ENCODE peak calls at places on chromosomes 16 and 17, in eight cellular contexts. Y is IMR-90, F is A549, I is H1, J is K562, E is SK-N-SH, A is GM12878, X is HepG2. H is an unnamed sample.

GRCh38 chr17:75688209-75688771 is 21.2 kb downstream of the SAP30BP start:
- DNase-seq in Y (no peak), F (no peak), I (no peak), J (no peak), E (no peak), A (no peak), X (no peak), H (no peak)

GRCh38 chr16:57977418-57978069 is 6.6 kb upstream of the CNGB1 start:
- DNase-seq in Y (no peak), F (peak), I (no peak), J (peak), E (peak), A (no peak), X (no peak), H (no peak)

GRCh38 chr17:80416940-80417293 is 1.9 kb downstream of the ENDOV start:
- DNase-seq in Y (no peak), F (no peak), I (no peak), J (no peak), E (no peak), A (no peak), X (no peak), H (no peak)

GRCh38 chr16:20538181-20538580 is 38.0 kb downstream of the ACSM2B start:
- DNase-seq in Y (no peak), F (no peak), I (no peak), J (no peak), E (no peak), A (no peak), X (peak), H (no peak)

GRCh38 chr16:47492428-47493357 is 31.6 kb downstream of the PHKB start:
- DNase-seq in Y (peak), F (no peak), I (no peak), J (peak), E (no peak), A (peak), X (peak), H (no peak)

GRCh38 chr16:83199012-83199411 is 572.2 kb downstream of the CDH13 start:
- DNase-seq in Y (no peak), F (no peak), I (no peak), J (no peak), E (no peak), A (no peak), X (no peak), H (no peak)

GRCh38 chr17:3810019-3810418 is 9.0 kb upstream of the ITGAE start:
- DNase-seq in Y (no peak), F (no peak), I (no peak), J (no peak), E (no peak), A (no peak), X (no peak), H (no peak)

GRCh38 chr16:72191551-72191950 is 19.6 kb upstream of the PMFBP1 start:
- DNase-seq in Y (no peak), F (no peak), I (no peak), J (no peak), E (no peak), A (no peak), X (no peak), H (no peak)

GRCh38 chr16:84368327-84368996 is at the start of gene ATP2C2:
- DNase-seq in Y (no peak), F (no peak), I (peak), J (peak), E (peak), A (no peak), X (no peak), H (peak)

GRCh38 chr17:20955437-20956323 is 87.1 kb downstream of the USP22 start:
- DNase-seq in Y (peak), F (no peak), I (no peak), J (no peak), E (no peak), A (no peak), X (peak), H (no peak)

GRCh38 chr16:1188781-1189189 is 35.9 kb downstream of the CACNA1H start:
- DNase-seq in Y (peak), F (no peak), I (peak), J (peak), E (no peak), A (no peak), X (no peak), H (no peak)

GRCh38 chr17:57697891-57698708 is 47.0 kb downstream of the CCDC182 start:
- DNase-seq in Y (no peak), F (no peak), I (no peak), J (no peak), E (no peak), A (no peak), X (peak), H (no peak)

GRCh38 chr16:89784409-89784808 is 32.0 kb downstream of the FANCA start:
- DNase-seq in Y (no peak), F (no peak), I (no peak), J (no peak), E (no peak), A (no peak), X (no peak), H (no peak)

GRCh38 chr16:30136971-30137601 is 14.1 kb upstream of the MAPK3 start:
- DNase-seq in Y (no peak), F (no peak), I (no peak), J (no peak), E (no peak), A (no peak), X (no peak), H (no peak)

GRCh38 chr16:67666032-67666537 is 465 bp downstream of the ENKD1 start:
- DNase-seq in Y (no peak), F (no peak), I (no peak), J (peak), E (peak), A (no peak), X (peak), H (no peak)

GRCh38 chr17:61335105-61335844 is 64.4 kb upstream of the TBX2 start:
- DNase-seq in Y (peak), F (peak), I (no peak), J (no peak), E (no peak), A (no peak), X (peak), H (no peak)

GRCh38 chr16:7722761-7723160 is 390.1 kb downstream of the RBFOX1 start:
- DNase-seq in Y (no peak), F (no peak), I (no peak), J (no peak), E (no peak), A (no peak), X (no peak), H (no peak)

GRCh38 chr16:77496934-77497333 is 62.1 kb upstream of the ADAMTS18 start:
- DNase-seq in Y (no peak), F (no peak), I (no peak), J (no peak), E (no peak), A (no peak), X (no peak), H (no peak)

GRCh38 chr16:66750279-66751134 is 902 bp downstream of the DYNC1LI2 start:
- DNase-seq in Y (no peak), F (no peak), I (no peak), J (no peak), E (no peak), A (no peak), X (no peak), H (no peak)

GRCh38 chr17:6696906-6697305 is 16.3 kb downstream of the SLC13A5 start:
- DNase-seq in Y (no peak), F (no peak), I (no peak), J (no peak), E (no peak), A (no peak), X (no peak), H (no peak)

GRCh38 chr17:43372273-43372911 is 26.4 kb upstream of the ARL4D start:
- DNase-seq in Y (no peak), F (no peak), I (no peak), J (no peak), E (no peak), A (peak), X (no peak), H (no peak)
- TF ChIP-seq RAD21 in Y (no peak), F (no peak), I (no peak), J (no peak), E (no peak), A (no peak), X (no peak), H (no peak)

GRCh38 chr17:39212841-39213480 is 12.8 kb downstream of the STAC2 start:
- DNase-seq in Y (no peak), F (no peak), I (no peak), J (no peak), E (no peak), A (no peak), X (no peak), H (no peak)
- TF ChIP-seq RAD21 in Y (no peak), F (no peak), I (no peak), J (no peak), E (no peak), A (no peak), X (no peak), H (no peak)

GRCh38 chr17:17885029-17885351 is 48.2 kb upstream of the SREBF1 start:
- DNase-seq in Y (no peak), F (no peak), I (no peak), J (no peak), E (no peak), A (no peak), X (no peak), H (no peak)

GRCh38 chr17:17888371-17888770 is 51.6 kb upstream of the SREBF1 start:
- DNase-seq in Y (no peak), F (no peak), I (no peak), J (no peak), E (no peak), A (no peak), X (no peak), H (no peak)

GRCh38 chr17:17887752-17888304 is 51.0 kb upstream of the SREBF1 start:
- DNase-seq in Y (no peak), F (no peak), I (no peak), J (no peak), E (no peak), A (no peak), X (no peak), H (no peak)

GRCh38 chr17:17886253-17886652 is 49.5 kb upstream of the SREBF1 start:
- DNase-seq in Y (no peak), F (no peak), I (no peak), J (no peak), E (no peak), A (no peak), X (no peak), H (no peak)

GRCh38 chr17:17886747-17887146 is 50.0 kb upstream of the SREBF1 start:
- DNase-seq in Y (no peak), F (no peak), I (no peak), J (no peak), E (no peak), A (no peak), X (no peak), H (no peak)
- TF ChIP-seq RAD21 in Y (no peak), F (no peak), I (no peak), J (no peak), E (no peak), A (no peak), X (no peak), H (no peak)

DNA sequence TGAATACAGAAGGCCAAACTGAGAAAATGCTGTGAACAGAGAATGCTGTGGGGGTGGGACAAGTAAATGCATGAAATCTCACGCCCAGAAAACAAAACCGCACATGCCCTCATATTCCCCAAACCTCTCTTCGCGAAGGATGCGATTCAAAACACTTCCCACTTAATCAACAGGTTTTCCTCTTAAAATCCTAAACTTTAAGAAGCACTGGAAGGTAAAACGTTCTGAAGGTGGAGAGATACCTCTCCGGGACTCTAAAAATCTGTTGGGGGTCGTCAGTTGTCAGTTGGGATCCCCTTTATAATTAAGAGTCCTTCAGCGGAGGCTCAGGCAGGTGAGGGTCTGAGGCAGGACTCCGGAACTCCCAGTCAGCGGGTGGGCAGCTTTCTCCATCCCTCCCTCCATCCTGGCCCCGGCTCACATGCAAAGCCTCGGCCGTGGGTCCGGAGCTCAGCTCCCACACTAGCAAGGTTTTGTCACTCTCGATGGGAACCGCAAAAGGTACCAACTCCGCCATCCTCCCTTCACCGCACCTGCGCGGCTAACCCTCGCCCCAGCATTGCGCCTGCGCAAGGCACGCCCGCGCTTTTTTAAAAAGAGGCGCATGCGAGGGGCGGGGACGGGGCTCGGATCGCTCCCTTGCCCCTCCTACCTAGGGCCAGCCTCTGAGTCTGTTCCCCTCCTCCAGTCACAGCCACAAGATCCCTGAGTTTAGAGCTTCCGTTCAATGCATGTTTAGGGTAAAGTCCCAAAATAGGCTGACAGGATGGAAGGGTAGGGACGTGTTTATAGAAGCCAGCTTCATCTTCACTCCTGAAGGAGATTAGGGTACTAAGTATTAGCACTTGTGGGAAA is at the start of gene RDM1:
- DNase-seq in Y (peak), F (peak), I (peak), J (peak), E (peak), A (peak), X (no peak), H (peak)
- TF ChIP-seq RAD21 in Y (no peak), F (no peak), I (no peak), J (no peak), E (no peak), A (no peak), X (no peak), H (no peak)

DNA sequence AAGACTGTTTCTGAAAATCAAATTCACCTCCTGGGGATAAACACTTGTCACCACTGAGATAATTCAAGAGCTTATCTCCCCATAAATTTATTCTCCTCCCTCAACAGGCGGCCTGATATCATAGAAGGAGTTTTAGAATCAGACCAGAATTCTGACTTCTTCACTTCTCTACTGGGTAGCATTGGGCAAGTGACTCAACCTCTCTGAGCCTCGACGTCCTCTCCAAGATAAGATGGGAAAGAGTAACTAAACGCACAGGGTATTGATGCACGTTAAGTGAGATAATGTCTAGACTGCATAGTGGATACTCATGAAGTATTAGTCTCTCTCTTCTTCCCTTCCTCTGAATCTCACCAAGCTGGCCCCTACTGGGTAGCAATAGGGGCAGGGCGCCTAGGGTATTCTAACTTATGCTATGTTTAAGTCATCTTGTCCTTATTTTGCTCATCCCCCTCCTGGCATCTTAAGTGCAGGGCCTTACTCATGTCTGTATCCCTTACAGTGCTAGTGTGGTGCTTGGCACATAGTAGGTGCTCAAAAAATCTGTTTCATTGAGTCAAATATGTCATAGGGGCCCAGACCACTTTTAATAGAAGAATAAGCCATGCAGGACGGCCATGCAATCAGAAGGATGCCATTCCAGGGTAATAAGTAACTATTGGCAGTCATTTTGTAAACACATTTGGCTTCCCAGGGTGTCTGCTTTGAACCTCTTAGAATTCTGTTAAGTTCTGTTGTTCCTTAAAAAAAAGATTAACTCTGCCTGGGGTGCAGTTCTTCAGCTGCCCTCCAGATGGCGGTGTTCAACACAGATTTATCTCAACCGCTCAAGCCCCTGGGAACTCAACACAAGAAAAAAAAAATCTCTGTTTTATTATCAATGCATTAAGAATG is 476.3 kb upstream of the CCL2 start:
- DNase-seq in Y (peak), F (peak), I (peak), J (peak), E (peak), A (peak), X (peak), H (peak)
- TF ChIP-seq RAD21 in Y (peak), F (peak), I (peak), J (peak), E (peak), A (peak), X (no peak), H (peak)

GRCh38 chr17:1568950-1569810 is 6.6 kb upstream of the PITPNA start:
- DNase-seq in Y (no peak), F (no peak), I (no peak), J (no peak), E (no peak), A (no peak), X (no peak), H (no peak)
- TF ChIP-seq RAD21 in Y (no peak), F (no peak), I (no peak), J (no peak), E (no peak), A (no peak), X (no peak), H (no peak)

DNA sequence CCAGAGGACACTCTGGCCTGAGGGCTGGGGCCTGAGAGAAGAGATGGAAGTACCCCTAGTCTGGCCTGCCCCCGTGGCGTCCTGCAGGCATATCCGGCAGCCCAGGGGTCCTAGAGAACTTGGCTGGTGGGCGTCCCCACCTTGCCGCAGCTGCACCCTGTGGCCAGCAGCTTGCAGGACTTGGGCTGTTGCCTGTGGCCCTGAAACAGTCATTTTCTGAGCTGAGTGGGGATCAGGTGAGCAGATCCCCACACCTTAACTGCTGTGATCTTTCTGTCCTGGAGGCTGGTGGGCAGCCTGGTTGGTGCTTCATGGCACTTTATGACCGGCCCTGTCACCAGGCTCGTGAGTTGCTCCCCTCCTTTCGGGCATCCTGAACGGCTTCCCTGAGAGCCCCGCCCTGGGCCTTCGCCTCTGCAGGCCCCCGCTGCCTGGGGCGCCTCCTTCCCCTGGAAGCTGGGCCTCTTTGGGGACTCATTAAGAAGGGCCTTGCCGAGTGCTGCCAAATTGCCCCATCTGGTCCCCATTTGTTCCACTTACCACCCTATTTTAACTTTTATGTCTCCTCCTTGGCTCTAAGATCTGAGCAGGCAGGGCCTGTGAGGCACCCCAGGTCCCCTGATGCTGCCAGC is 298.7 kb downstream of the SEC14L1 start:
- DNase-seq in Y (no peak), F (no peak), I (no peak), J (no peak), E (no peak), A (no peak), X (no peak), H (no peak)
- TF ChIP-seq RAD21 in Y (no peak), F (no peak), I (no peak), J (no peak), E (no peak), A (no peak), X (no peak), H (no peak)